ENCODE peak calls at places on chromosomes 13 and 19, in eight cellular contexts. One of them, this sample, is unnamed.

GRCh38 chr19:34733266-34733825 is 697 bp upstream of the ZNF181 start:
- DNase-seq in HL-60: peak; percentile 65
- DNase-seq in breast epithelium: no peak
- DNase-seq in upper lobe of right lung: no peak
- DNase-seq in AG10803: no peak
- DNase-seq in cardiac fibroblast: no peak
- DNase-seq in cardiac muscle cell: no peak
- DNase-seq in foreskin fibroblast: no peak
- DNase-seq in this sample: no peak

GRCh38 chr13:25192936-25193335 is 20.8 kb upstream of the AMER2 start:
- DNase-seq in cardiac fibroblast: no peak
- DNase-seq in breast epithelium: no peak
- DNase-seq in cardiac muscle cell: no peak
- DNase-seq in AG10803: no peak
- DNase-seq in upper lobe of right lung: no peak
- DNase-seq in foreskin fibroblast: no peak
- DNase-seq in HL-60: no peak
- DNase-seq in this sample: no peak

GRCh38 chr13:43848250-43848649 is 31.3 kb downstream of the CCDC122 start:
- DNase-seq in upper lobe of right lung: no peak
- DNase-seq in AG10803: peak; percentile 89
- DNase-seq in breast epithelium: no peak
- DNase-seq in cardiac fibroblast: peak; percentile 91
- DNase-seq in cardiac muscle cell: peak; percentile 92
- DNase-seq in foreskin fibroblast: peak; percentile 38
- DNase-seq in HL-60: peak; percentile 46
- DNase-seq in this sample: peak; percentile 75

GRCh38 chr19:40507892-40508291 is 41.1 kb downstream of the SPTBN4 start:
- DNase-seq in breast epithelium: no peak
- DNase-seq in cardiac fibroblast: no peak
- DNase-seq in HL-60: no peak
- DNase-seq in foreskin fibroblast: no peak
- DNase-seq in AG10803: no peak
- DNase-seq in upper lobe of right lung: no peak
- DNase-seq in cardiac muscle cell: no peak
- DNase-seq in this sample: no peak

GRCh38 chr19:34155686-34156085 is 16.6 kb upstream of the LSM14A start:
- DNase-seq in cardiac fibroblast: no peak
- DNase-seq in breast epithelium: no peak
- DNase-seq in foreskin fibroblast: peak; percentile 57
- DNase-seq in upper lobe of right lung: no peak
- DNase-seq in cardiac muscle cell: no peak
- DNase-seq in AG10803: peak; percentile 41
- DNase-seq in HL-60: no peak
- DNase-seq in this sample: peak; percentile 28

GRCh38 chr19:1654178-1654792 is 1.9 kb upstream of the TCF3 start:
- DNase-seq in cardiac muscle cell: no peak
- DNase-seq in AG10803: no peak
- DNase-seq in HL-60: no peak
- DNase-seq in breast epithelium: no peak
- DNase-seq in cardiac fibroblast: no peak
- DNase-seq in upper lobe of right lung: no peak
- DNase-seq in foreskin fibroblast: no peak
- DNase-seq in this sample: no peak

GRCh38 chr19:51339313-51339686 is 2.6 kb downstream of the VSIG10L start:
- DNase-seq in cardiac muscle cell: no peak
- DNase-seq in AG10803: no peak
- DNase-seq in foreskin fibroblast: no peak
- DNase-seq in HL-60: no peak
- DNase-seq in breast epithelium: no peak
- DNase-seq in upper lobe of right lung: no peak
- DNase-seq in cardiac fibroblast: no peak
- DNase-seq in this sample: no peak

GRCh38 chr19:35348909-35349611 is 1.4 kb downstream of the FFAR1 start:
- DNase-seq in cardiac fibroblast: no peak
- DNase-seq in breast epithelium: peak; percentile 20
- DNase-seq in AG10803: no peak
- DNase-seq in HL-60: no peak
- DNase-seq in upper lobe of right lung: peak; percentile 35
- DNase-seq in cardiac muscle cell: no peak
- DNase-seq in foreskin fibroblast: no peak
- DNase-seq in this sample: no peak

GRCh38 chr13:77406644-77407440 is 79.9 kb upstream of the MYCBP2 start:
- DNase-seq in breast epithelium: no peak
- DNase-seq in cardiac fibroblast: no peak
- DNase-seq in AG10803: no peak
- DNase-seq in cardiac muscle cell: no peak
- DNase-seq in HL-60: no peak
- DNase-seq in foreskin fibroblast: no peak
- DNase-seq in upper lobe of right lung: no peak
- DNase-seq in this sample: no peak

GRCh38 chr13:44045179-44045562 is 165.5 kb downstream of the LACC1 start:
- DNase-seq in cardiac muscle cell: no peak
- DNase-seq in foreskin fibroblast: no peak
- DNase-seq in upper lobe of right lung: no peak
- DNase-seq in breast epithelium: no peak
- DNase-seq in HL-60: no peak
- DNase-seq in AG10803: no peak
- DNase-seq in cardiac fibroblast: no peak
- DNase-seq in this sample: no peak

GRCh38 chr19:32363175-32363574 is 17.8 kb downstream of the ZNF507 start:
- DNase-seq in AG10803: peak; percentile 53
- DNase-seq in breast epithelium: no peak
- DNase-seq in cardiac muscle cell: peak; percentile 75
- DNase-seq in cardiac fibroblast: peak; percentile 36
- DNase-seq in foreskin fibroblast: no peak
- DNase-seq in upper lobe of right lung: no peak
- DNase-seq in HL-60: no peak
- DNase-seq in this sample: no peak

GRCh38 chr13:112833551-112834257 is 135.3 kb upstream of the MCF2L start:
- DNase-seq in foreskin fibroblast: no peak
- DNase-seq in cardiac muscle cell: no peak
- DNase-seq in upper lobe of right lung: no peak
- DNase-seq in AG10803: no peak
- DNase-seq in breast epithelium: no peak
- DNase-seq in HL-60: no peak
- DNase-seq in cardiac fibroblast: no peak
- DNase-seq in this sample: no peak

GRCh38 chr13:113348591-113348990 is 15.3 kb downstream of the GRTP1 start:
- DNase-seq in cardiac fibroblast: no peak
- DNase-seq in HL-60: no peak
- DNase-seq in AG10803: no peak
- DNase-seq in foreskin fibroblast: no peak
- DNase-seq in upper lobe of right lung: no peak
- DNase-seq in cardiac muscle cell: no peak
- DNase-seq in breast epithelium: no peak
- DNase-seq in this sample: no peak

GRCh38 chr13:102091231-102091630 is 310.6 kb downstream of the FGF14 start:
- DNase-seq in HL-60: no peak
- DNase-seq in breast epithelium: no peak
- DNase-seq in cardiac fibroblast: no peak
- DNase-seq in AG10803: no peak
- DNase-seq in upper lobe of right lung: no peak
- DNase-seq in foreskin fibroblast: no peak
- DNase-seq in cardiac muscle cell: no peak
- DNase-seq in this sample: peak; percentile 35

GRCh38 chr13:51704399-51705306 is 99.3 kb downstream of the DHRS12 start:
- DNase-seq in cardiac fibroblast: no peak
- DNase-seq in HL-60: no peak
- DNase-seq in upper lobe of right lung: no peak
- DNase-seq in AG10803: no peak
- DNase-seq in cardiac muscle cell: no peak
- DNase-seq in foreskin fibroblast: no peak
- DNase-seq in breast epithelium: no peak
- DNase-seq in this sample: no peak

GRCh38 chr19:35911790-35912189 is 3.7 kb upstream of the TYROBP start:
- DNase-seq in AG10803: no peak
- DNase-seq in foreskin fibroblast: no peak
- DNase-seq in cardiac fibroblast: no peak
- DNase-seq in cardiac muscle cell: no peak
- DNase-seq in breast epithelium: peak; percentile 75
- DNase-seq in upper lobe of right lung: peak; percentile 72
- DNase-seq in HL-60: no peak
- DNase-seq in this sample: no peak

GRCh38 chr19:38392707-38393308 is 4.3 kb downstream of the SPRED3 start:
- DNase-seq in HL-60: no peak
- DNase-seq in breast epithelium: no peak
- DNase-seq in AG10803: no peak
- DNase-seq in foreskin fibroblast: peak; percentile 57
- DNase-seq in cardiac fibroblast: peak; percentile 34
- DNase-seq in upper lobe of right lung: no peak
- DNase-seq in cardiac muscle cell: peak; percentile 36
- DNase-seq in this sample: peak; percentile 61

GRCh38 chr13:91056746-91057145 is 290.7 kb upstream of the MIR17HG start:
- DNase-seq in cardiac muscle cell: no peak
- DNase-seq in foreskin fibroblast: no peak
- DNase-seq in breast epithelium: no peak
- DNase-seq in cardiac fibroblast: no peak
- DNase-seq in HL-60: no peak
- DNase-seq in upper lobe of right lung: no peak
- DNase-seq in AG10803: no peak
- DNase-seq in this sample: no peak

GRCh38 chr19:39941615-39942507 is 7.4 kb upstream of the FCGBP start:
- DNase-seq in cardiac muscle cell: peak; percentile 64
- DNase-seq in HL-60: no peak
- DNase-seq in breast epithelium: no peak
- DNase-seq in upper lobe of right lung: no peak
- DNase-seq in AG10803: no peak
- DNase-seq in foreskin fibroblast: no peak
- DNase-seq in cardiac fibroblast: peak; percentile 15
- DNase-seq in this sample: peak; percentile 15

GRCh38 chr13:104773775-104774174 is 1707.6 kb upstream of the SLC10A2 start:
- DNase-seq in cardiac muscle cell: peak; percentile 70
- DNase-seq in upper lobe of right lung: no peak
- DNase-seq in HL-60: peak; percentile 12
- DNase-seq in foreskin fibroblast: peak; percentile 32
- DNase-seq in cardiac fibroblast: peak; percentile 68
- DNase-seq in breast epithelium: no peak
- DNase-seq in AG10803: peak; percentile 19
- DNase-seq in this sample: peak; percentile 54

GRCh38 chr13:66887088-66887487 is 343.0 kb downstream of the PCDH9 start:
- DNase-seq in HL-60: no peak
- DNase-seq in cardiac muscle cell: peak; percentile 65
- DNase-seq in upper lobe of right lung: no peak
- DNase-seq in foreskin fibroblast: peak; percentile 1
- DNase-seq in AG10803: peak; percentile 0
- DNase-seq in cardiac fibroblast: peak; percentile 73
- DNase-seq in breast epithelium: no peak
- DNase-seq in this sample: peak; percentile 41

GRCh38 chr13:83730674-83731073 is 151.6 kb downstream of the SLITRK1 start:
- DNase-seq in HL-60: no peak
- DNase-seq in breast epithelium: no peak
- DNase-seq in cardiac muscle cell: no peak
- DNase-seq in cardiac fibroblast: no peak
- DNase-seq in upper lobe of right lung: no peak
- DNase-seq in AG10803: no peak
- DNase-seq in foreskin fibroblast: no peak
- DNase-seq in this sample: no peak

GRCh38 chr19:42201489-42202289 is 15.8 kb downstream of the DEDD2 start:
- DNase-seq in HL-60: peak; percentile 75
- DNase-seq in cardiac muscle cell: no peak
- DNase-seq in AG10803: no peak
- DNase-seq in foreskin fibroblast: no peak
- DNase-seq in upper lobe of right lung: peak; percentile 84
- DNase-seq in cardiac fibroblast: no peak
- DNase-seq in breast epithelium: no peak
- DNase-seq in this sample: no peak

GRCh38 chr13:59111711-59112110 is 1052.0 kb downstream of the DIAPH3 start:
- DNase-seq in breast epithelium: no peak
- DNase-seq in upper lobe of right lung: no peak
- DNase-seq in foreskin fibroblast: peak; percentile 36
- DNase-seq in cardiac muscle cell: peak; percentile 87
- DNase-seq in cardiac fibroblast: peak; percentile 72
- DNase-seq in HL-60: no peak
- DNase-seq in AG10803: peak; percentile 51
- DNase-seq in this sample: peak; percentile 51

GRCh38 chr13:106851251-106851650 is 283.3 kb upstream of the ARGLU1 start:
- DNase-seq in upper lobe of right lung: no peak
- DNase-seq in breast epithelium: no peak
- DNase-seq in cardiac muscle cell: no peak
- DNase-seq in foreskin fibroblast: no peak
- DNase-seq in AG10803: no peak
- DNase-seq in HL-60: no peak
- DNase-seq in cardiac fibroblast: no peak
- DNase-seq in this sample: peak; percentile 21
- H3K4me3 ChIP-seq in upper lobe of right lung: no peak overlapping the region
- H3K4me3 ChIP-seq in breast epithelium: no peak overlapping the region
- H3K4me3 ChIP-seq in cardiac muscle cell: no peak overlapping the region
- H3K4me3 ChIP-seq in foreskin fibroblast: no peak overlapping the region
- H3K4me3 ChIP-seq in AG10803: no peak overlapping the region
- H3K4me3 ChIP-seq in HL-60: no peak overlapping the region
- H3K4me3 ChIP-seq in cardiac fibroblast: no peak overlapping the region
- H3K4me3 ChIP-seq in this sample: no peak overlapping the region

DNA sequence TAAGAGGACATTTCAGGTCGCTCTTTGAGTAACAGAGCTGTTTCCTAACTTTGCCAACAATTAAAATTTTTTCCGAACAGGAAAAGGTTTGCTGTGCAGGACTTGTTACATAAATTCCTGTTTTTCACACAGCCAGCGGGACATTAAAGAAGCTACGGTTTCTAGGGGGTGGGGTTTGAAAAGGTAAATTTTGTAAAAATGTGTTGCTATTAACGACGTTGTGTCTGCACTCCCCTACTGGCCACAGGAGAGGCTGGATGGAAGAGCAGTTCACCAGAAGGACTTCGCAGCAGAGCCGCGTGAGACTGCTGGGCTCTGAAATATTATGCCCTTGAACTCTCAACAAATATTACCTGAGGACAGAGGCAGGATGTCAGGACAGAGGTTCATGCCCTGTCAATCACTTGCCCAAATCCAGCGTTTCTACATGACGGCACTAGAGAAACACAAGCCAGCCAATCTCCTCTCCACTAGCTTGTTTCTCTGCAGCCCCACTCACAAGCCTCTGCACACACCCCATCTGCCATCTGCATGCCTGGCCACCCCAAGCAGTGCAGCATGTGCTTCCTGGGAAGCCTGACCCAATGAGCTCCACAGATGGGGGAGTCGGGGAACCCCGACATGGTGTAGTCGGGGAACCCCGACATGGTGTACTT is 102.0 kb downstream of the FOXO1 start:
- DNase-seq in AG10803: no peak
- DNase-seq in cardiac fibroblast: peak; percentile 39
- DNase-seq in foreskin fibroblast: no peak
- DNase-seq in HL-60: no peak
- DNase-seq in upper lobe of right lung: no peak
- DNase-seq in breast epithelium: no peak
- DNase-seq in cardiac muscle cell: peak; percentile 49
- DNase-seq in this sample: no peak
- TF ChIP-seq CTCF in AG10803: no peak
- TF ChIP-seq CTCF in cardiac fibroblast: peak; percentile 36
- TF ChIP-seq CTCF in foreskin fibroblast: no peak
- TF ChIP-seq CTCF in HL-60: no peak
- TF ChIP-seq CTCF in upper lobe of right lung: no peak
- TF ChIP-seq CTCF in breast epithelium: no peak
- TF ChIP-seq CTCF in cardiac muscle cell: peak; percentile 29
- TF ChIP-seq CTCF in this sample: no peak

GRCh38 chr19:13861392-13861713 is 15.6 kb upstream of the NANOS3 start:
- DNase-seq in breast epithelium: no peak
- DNase-seq in foreskin fibroblast: no peak
- DNase-seq in cardiac fibroblast: no peak
- DNase-seq in cardiac muscle cell: peak; percentile 27
- DNase-seq in upper lobe of right lung: no peak
- DNase-seq in HL-60: no peak
- DNase-seq in AG10803: peak; percentile 60
- DNase-seq in this sample: no peak
- H3K4me3 ChIP-seq in breast epithelium: peak overlapping the region; percentile 28
- H3K4me3 ChIP-seq in foreskin fibroblast: peak overlapping the region; percentile 55
- H3K4me3 ChIP-seq in cardiac fibroblast: peak overlapping the region; percentile 46
- H3K4me3 ChIP-seq in cardiac muscle cell: no peak overlapping the region
- H3K4me3 ChIP-seq in upper lobe of right lung: peak overlapping the region; percentile 54
- H3K4me3 ChIP-seq in HL-60: no peak overlapping the region
- H3K4me3 ChIP-seq in AG10803: peak overlapping the region; percentile 57
- H3K4me3 ChIP-seq in this sample: peak overlapping the region; percentile 54

GRCh38 chr13:70964124-70964523 is 855.9 kb upstream of the KLHL1 start:
- DNase-seq in upper lobe of right lung: no peak
- DNase-seq in cardiac muscle cell: no peak
- DNase-seq in breast epithelium: no peak
- DNase-seq in HL-60: no peak
- DNase-seq in AG10803: no peak
- DNase-seq in cardiac fibroblast: no peak
- DNase-seq in foreskin fibroblast: no peak
- DNase-seq in this sample: no peak
- TF ChIP-seq CTCF in upper lobe of right lung: peak; percentile 7
- TF ChIP-seq CTCF in cardiac muscle cell: no peak
- TF ChIP-seq CTCF in breast epithelium: no peak
- TF ChIP-seq CTCF in HL-60: no peak
- TF ChIP-seq CTCF in AG10803: no peak
- TF ChIP-seq CTCF in cardiac fibroblast: peak; percentile 11
- TF ChIP-seq CTCF in foreskin fibroblast: no peak
- TF ChIP-seq CTCF in this sample: no peak

This sample was measured in fibroblast of mammary gland.